ENCODE peak calls at places on chromosomes 4 and X, in six cellular contexts. P, S, O, R, F and E are unnamed samples.
A peak's percentile ranks its signal among the peaks of the same experiment; 100 is the strongest.

GRCh38 chr4:75598390-75598789 is 31.9 kb downstream of the CDKL2 start:
- DNase-seq in P (no peak), S (no peak), O (no peak), R (no peak), F (no peak), E (no peak)

GRCh38 chr4:11399461-11399971 is 29.2 kb downstream of the HS3ST1 start:
- DNase-seq in P (no peak), S (no peak), O (no peak), R (no peak), F (no peak), E (no peak)

GRCh38 chrX:56554870-56555269 is 8.6 kb upstream of the UBQLN2 start:
- DNase-seq in P (no peak), S (no peak), O (no peak), R (no peak), F (no peak), E (no peak)

GRCh38 chr4:157999723-158000122 is 173.1 kb downstream of the GASK1B start:
- DNase-seq in P (no peak), S (no peak), O (no peak), R (no peak), F (no peak), E (no peak)

GRCh38 chr4:186204611-186205144 is 13.3 kb downstream of the CYP4V2 start:
- DNase-seq in P (no peak), S (no peak), O (no peak), R (no peak), F (no peak), E (no peak)

GRCh38 chrX:47752685-47753084 is 84.0 kb upstream of the ZNF81 start:
- DNase-seq in P (no peak), S (no peak), O (no peak), R (no peak), F (no peak), E (no peak)

GRCh38 chr4:63717384-63717783 is 691.9 kb downstream of the TECRL start:
- DNase-seq in P (no peak), S (peak; percentile 11), O (peak; percentile 2), R (no peak), F (no peak), E (no peak)

GRCh38 chrX:67724359-67725110 is 180.7 kb downstream of the AR start:
- DNase-seq in P (no peak), S (peak; percentile 11), O (no peak), R (no peak), F (no peak), E (no peak)

GRCh38 chrX:40543661-40544328 is 37.0 kb upstream of the ATP6AP2 start:
- DNase-seq in P (peak; percentile 7), S (peak; percentile 78), O (no peak), R (no peak), F (no peak), E (peak; percentile 14)

GRCh38 chr4:173436149-173436579 is 37.2 kb upstream of the SCRG1 start:
- DNase-seq in P (peak; percentile 48), S (no peak), O (peak; percentile 36), R (no peak), F (no peak), E (no peak)

GRCh38 chr4:97106161-97106560 is 1037.1 kb downstream of the STPG2 start:
- DNase-seq in P (no peak), S (no peak), O (no peak), R (no peak), F (no peak), E (no peak)

GRCh38 chr4:153261431-153261830 is 57.2 kb downstream of the TRIM2 start:
- DNase-seq in P (no peak), S (no peak), O (no peak), R (no peak), F (no peak), E (no peak)

GRCh38 chrX:46978341-46979291 is 66.4 kb downstream of the JADE3 start:
- DNase-seq in P (peak; percentile 84), S (peak; percentile 54), O (no peak), R (no peak), F (peak; percentile 67), E (no peak)

GRCh38 chr4:74161676-74162450 is 3.9 kb downstream of the MTHFD2L start:
- DNase-seq in P (no peak), S (no peak), O (no peak), R (no peak), F (no peak), E (no peak)

GRCh38 chr4:38461342-38461741 is 202.7 kb upstream of the KLF3 start:
- DNase-seq in P (no peak), S (no peak), O (no peak), R (no peak), F (no peak), E (no peak)

GRCh38 chr4:156784970-156785369 is 186.6 kb downstream of the PDGFC start:
- DNase-seq in P (no peak), S (no peak), O (no peak), R (no peak), F (no peak), E (no peak)

GRCh38 chrX:107632291-107632690 is 4.0 kb downstream of the PRPS1 start:
- DNase-seq in P (no peak), S (no peak), O (no peak), R (no peak), F (no peak), E (no peak)

GRCh38 chr4:92163348-92163747 is 140.4 kb upstream of the GRID2 start:
- DNase-seq in P (no peak), S (no peak), O (no peak), R (no peak), F (no peak), E (no peak)

GRCh38 chrX:13029341-13029740 is 15.1 kb downstream of the FAM9C start:
- DNase-seq in P (peak; percentile 28), S (no peak), O (no peak), R (no peak), F (no peak), E (no peak)

GRCh38 chrX:71118985-71119535 is 664 bp downstream of the MED12 start:
- DNase-seq in P (no peak), S (no peak), O (no peak), R (no peak), F (no peak), E (peak; percentile 9)

GRCh38 chrX:133610056-133610455 is 194.8 kb upstream of the GPC4 start:
- DNase-seq in P (no peak), S (no peak), O (no peak), R (no peak), F (no peak), E (no peak)

GRCh38 chr4:113312529-113312928 is 263.1 kb downstream of the ANK2 start:
- DNase-seq in P (no peak), S (no peak), O (no peak), R (no peak), F (no peak), E (no peak)

GRCh38 chr4:31114821-31115220 is 394.7 kb downstream of the PCDH7 start:
- DNase-seq in P (peak; percentile 2), S (no peak), O (no peak), R (no peak), F (no peak), E (no peak)

GRCh38 chr4:21949073-21949457 is 493 bp upstream of the KCNIP4 start:
- DNase-seq in P (no peak), S (peak; percentile 28), O (no peak), R (no peak), F (no peak), E (no peak)